ENCODE peak calls at places on chromosomes 4 and X, in ten cellular contexts. One of them, this sample, is unnamed.

GRCh38 chr4:44157611-44158277 is 290.9 kb downstream of the KCTD8 start:
- DNase-seq in osteocyte: no peak
- DNase-seq in activated CD8-positive, alpha-beta memory T cell treated with anti-CD3 and anti-CD28 coated beads, Interleukin-2, amount 50 U/mL, for 4 hours: no peak
- DNase-seq in natural killer cell: no peak
- DNase-seq in tibial artery: no peak
- DNase-seq in T-helper 2 cell: no peak
- DNase-seq in NCI-H1694 treated with DMSO at 0.1 percent for 48 hours: no peak
- DNase-seq in endodermal cell: no peak
- DNase-seq in RPMI8226: no peak
- DNase-seq in stimulated activated CD4-positive, alpha-beta T cell treated with anti-CD3 and anti-CD28 coated beads, Interleukin-2, amount 100 ng/mL, for 48 hours: no peak
- DNase-seq in this sample: no peak

GRCh38 chr4:8730681-8731080 is 138.1 kb downstream of the CPZ start:
- DNase-seq in osteocyte: no peak
- DNase-seq in activated CD8-positive, alpha-beta memory T cell treated with anti-CD3 and anti-CD28 coated beads, Interleukin-2, amount 50 U/mL, for 4 hours: no peak
- DNase-seq in natural killer cell: peak
- DNase-seq in tibial artery: peak
- DNase-seq in T-helper 2 cell: no peak
- DNase-seq in NCI-H1694 treated with DMSO at 0.1 percent for 48 hours: no peak
- DNase-seq in endodermal cell: peak
- DNase-seq in RPMI8226: no peak
- DNase-seq in stimulated activated CD4-positive, alpha-beta T cell treated with anti-CD3 and anti-CD28 coated beads, Interleukin-2, amount 100 ng/mL, for 48 hours: no peak
- DNase-seq in this sample: no peak

GRCh38 chr4:149781150-149781549 is 34.5 kb downstream of the IQCM start:
- DNase-seq in osteocyte: no peak
- DNase-seq in activated CD8-positive, alpha-beta memory T cell treated with anti-CD3 and anti-CD28 coated beads, Interleukin-2, amount 50 U/mL, for 4 hours: no peak
- DNase-seq in natural killer cell: no peak
- DNase-seq in tibial artery: no peak
- DNase-seq in T-helper 2 cell: no peak
- DNase-seq in NCI-H1694 treated with DMSO at 0.1 percent for 48 hours: no peak
- DNase-seq in endodermal cell: no peak
- DNase-seq in RPMI8226: no peak
- DNase-seq in stimulated activated CD4-positive, alpha-beta T cell treated with anti-CD3 and anti-CD28 coated beads, Interleukin-2, amount 100 ng/mL, for 48 hours: no peak
- DNase-seq in this sample: no peak

GRCh38 chr4:85610450-85610849 is 135.5 kb downstream of the ARHGAP24 start:
- DNase-seq in osteocyte: no peak
- DNase-seq in activated CD8-positive, alpha-beta memory T cell treated with anti-CD3 and anti-CD28 coated beads, Interleukin-2, amount 50 U/mL, for 4 hours: no peak
- DNase-seq in natural killer cell: no peak
- DNase-seq in tibial artery: no peak
- DNase-seq in T-helper 2 cell: no peak
- DNase-seq in NCI-H1694 treated with DMSO at 0.1 percent for 48 hours: no peak
- DNase-seq in endodermal cell: no peak
- DNase-seq in RPMI8226: no peak
- DNase-seq in stimulated activated CD4-positive, alpha-beta T cell treated with anti-CD3 and anti-CD28 coated beads, Interleukin-2, amount 100 ng/mL, for 48 hours: no peak
- DNase-seq in this sample: peak

GRCh38 chr4:77586953-77587383 is 18.7 kb upstream of the CXCL13 start:
- DNase-seq in osteocyte: no peak
- DNase-seq in activated CD8-positive, alpha-beta memory T cell treated with anti-CD3 and anti-CD28 coated beads, Interleukin-2, amount 50 U/mL, for 4 hours: peak
- DNase-seq in natural killer cell: peak
- DNase-seq in tibial artery: no peak
- DNase-seq in T-helper 2 cell: peak
- DNase-seq in NCI-H1694 treated with DMSO at 0.1 percent for 48 hours: peak
- DNase-seq in endodermal cell: no peak
- DNase-seq in RPMI8226: peak
- DNase-seq in stimulated activated CD4-positive, alpha-beta T cell treated with anti-CD3 and anti-CD28 coated beads, Interleukin-2, amount 100 ng/mL, for 48 hours: peak
- DNase-seq in this sample: peak

GRCh38 chr4:127601029-127601428 is 31.7 kb upstream of the INTU start:
- DNase-seq in osteocyte: no peak
- DNase-seq in activated CD8-positive, alpha-beta memory T cell treated with anti-CD3 and anti-CD28 coated beads, Interleukin-2, amount 50 U/mL, for 4 hours: no peak
- DNase-seq in natural killer cell: no peak
- DNase-seq in tibial artery: no peak
- DNase-seq in T-helper 2 cell: no peak
- DNase-seq in NCI-H1694 treated with DMSO at 0.1 percent for 48 hours: peak
- DNase-seq in endodermal cell: no peak
- DNase-seq in RPMI8226: no peak
- DNase-seq in stimulated activated CD4-positive, alpha-beta T cell treated with anti-CD3 and anti-CD28 coated beads, Interleukin-2, amount 100 ng/mL, for 48 hours: no peak
- DNase-seq in this sample: no peak

GRCh38 chrX:39253551-39253950 is 452.3 kb downstream of the MID1IP1 start:
- DNase-seq in osteocyte: no peak
- DNase-seq in activated CD8-positive, alpha-beta memory T cell treated with anti-CD3 and anti-CD28 coated beads, Interleukin-2, amount 50 U/mL, for 4 hours: no peak
- DNase-seq in natural killer cell: no peak
- DNase-seq in tibial artery: no peak
- DNase-seq in T-helper 2 cell: no peak
- DNase-seq in NCI-H1694 treated with DMSO at 0.1 percent for 48 hours: no peak
- DNase-seq in endodermal cell: no peak
- DNase-seq in RPMI8226: no peak
- DNase-seq in stimulated activated CD4-positive, alpha-beta T cell treated with anti-CD3 and anti-CD28 coated beads, Interleukin-2, amount 100 ng/mL, for 48 hours: no peak
- DNase-seq in this sample: no peak

GRCh38 chr4:172543249-172543648 is 625.4 kb upstream of the GALNT7 start:
- DNase-seq in osteocyte: no peak
- DNase-seq in activated CD8-positive, alpha-beta memory T cell treated with anti-CD3 and anti-CD28 coated beads, Interleukin-2, amount 50 U/mL, for 4 hours: no peak
- DNase-seq in natural killer cell: no peak
- DNase-seq in tibial artery: no peak
- DNase-seq in T-helper 2 cell: no peak
- DNase-seq in NCI-H1694 treated with DMSO at 0.1 percent for 48 hours: no peak
- DNase-seq in endodermal cell: no peak
- DNase-seq in RPMI8226: no peak
- DNase-seq in stimulated activated CD4-positive, alpha-beta T cell treated with anti-CD3 and anti-CD28 coated beads, Interleukin-2, amount 100 ng/mL, for 48 hours: no peak
- DNase-seq in this sample: no peak

GRCh38 chr4:5710962-5711478 is at the start of gene EVC:
- DNase-seq in osteocyte: peak
- DNase-seq in activated CD8-positive, alpha-beta memory T cell treated with anti-CD3 and anti-CD28 coated beads, Interleukin-2, amount 50 U/mL, for 4 hours: no peak
- DNase-seq in natural killer cell: no peak
- DNase-seq in tibial artery: peak
- DNase-seq in T-helper 2 cell: peak
- DNase-seq in NCI-H1694 treated with DMSO at 0.1 percent for 48 hours: peak
- DNase-seq in endodermal cell: peak
- DNase-seq in RPMI8226: peak
- DNase-seq in stimulated activated CD4-positive, alpha-beta T cell treated with anti-CD3 and anti-CD28 coated beads, Interleukin-2, amount 100 ng/mL, for 48 hours: no peak
- DNase-seq in this sample: no peak

GRCh38 chr4:119039779-119040178 is 95.9 kb upstream of the MYOZ2 start:
- DNase-seq in osteocyte: no peak
- DNase-seq in activated CD8-positive, alpha-beta memory T cell treated with anti-CD3 and anti-CD28 coated beads, Interleukin-2, amount 50 U/mL, for 4 hours: no peak
- DNase-seq in natural killer cell: no peak
- DNase-seq in tibial artery: no peak
- DNase-seq in T-helper 2 cell: no peak
- DNase-seq in NCI-H1694 treated with DMSO at 0.1 percent for 48 hours: no peak
- DNase-seq in endodermal cell: peak
- DNase-seq in RPMI8226: no peak
- DNase-seq in stimulated activated CD4-positive, alpha-beta T cell treated with anti-CD3 and anti-CD28 coated beads, Interleukin-2, amount 100 ng/mL, for 48 hours: no peak
- DNase-seq in this sample: no peak

GRCh38 chrX:155857561-155857960 is 23.6 kb upstream of the VAMP7 start:
- DNase-seq in osteocyte: no peak
- DNase-seq in activated CD8-positive, alpha-beta memory T cell treated with anti-CD3 and anti-CD28 coated beads, Interleukin-2, amount 50 U/mL, for 4 hours: no peak
- DNase-seq in natural killer cell: no peak
- DNase-seq in tibial artery: no peak
- DNase-seq in T-helper 2 cell: no peak
- DNase-seq in NCI-H1694 treated with DMSO at 0.1 percent for 48 hours: no peak
- DNase-seq in endodermal cell: peak
- DNase-seq in RPMI8226: peak
- DNase-seq in stimulated activated CD4-positive, alpha-beta T cell treated with anti-CD3 and anti-CD28 coated beads, Interleukin-2, amount 100 ng/mL, for 48 hours: no peak
- DNase-seq in this sample: no peak

GRCh38 chr4:38904090-38904666 is 36.6 kb downstream of the FAM114A1 start:
- DNase-seq in osteocyte: no peak
- DNase-seq in activated CD8-positive, alpha-beta memory T cell treated with anti-CD3 and anti-CD28 coated beads, Interleukin-2, amount 50 U/mL, for 4 hours: no peak
- DNase-seq in natural killer cell: no peak
- DNase-seq in tibial artery: no peak
- DNase-seq in T-helper 2 cell: no peak
- DNase-seq in NCI-H1694 treated with DMSO at 0.1 percent for 48 hours: no peak
- DNase-seq in endodermal cell: no peak
- DNase-seq in RPMI8226: no peak
- DNase-seq in stimulated activated CD4-positive, alpha-beta T cell treated with anti-CD3 and anti-CD28 coated beads, Interleukin-2, amount 100 ng/mL, for 48 hours: no peak
- DNase-seq in this sample: no peak

GRCh38 chrX:154735695-154736393 is 15.0 kb downstream of the GAB3 start:
- DNase-seq in osteocyte: no peak
- DNase-seq in activated CD8-positive, alpha-beta memory T cell treated with anti-CD3 and anti-CD28 coated beads, Interleukin-2, amount 50 U/mL, for 4 hours: no peak
- DNase-seq in natural killer cell: no peak
- DNase-seq in tibial artery: peak
- DNase-seq in T-helper 2 cell: no peak
- DNase-seq in NCI-H1694 treated with DMSO at 0.1 percent for 48 hours: no peak
- DNase-seq in endodermal cell: no peak
- DNase-seq in RPMI8226: no peak
- DNase-seq in stimulated activated CD4-positive, alpha-beta T cell treated with anti-CD3 and anti-CD28 coated beads, Interleukin-2, amount 100 ng/mL, for 48 hours: no peak
- DNase-seq in this sample: no peak

GRCh38 chr4:75321484-75321883 is 192.7 kb downstream of the RCHY1 start:
- DNase-seq in osteocyte: no peak
- DNase-seq in activated CD8-positive, alpha-beta memory T cell treated with anti-CD3 and anti-CD28 coated beads, Interleukin-2, amount 50 U/mL, for 4 hours: no peak
- DNase-seq in natural killer cell: no peak
- DNase-seq in tibial artery: no peak
- DNase-seq in T-helper 2 cell: no peak
- DNase-seq in NCI-H1694 treated with DMSO at 0.1 percent for 48 hours: no peak
- DNase-seq in endodermal cell: no peak
- DNase-seq in RPMI8226: no peak
- DNase-seq in stimulated activated CD4-positive, alpha-beta T cell treated with anti-CD3 and anti-CD28 coated beads, Interleukin-2, amount 100 ng/mL, for 48 hours: no peak
- DNase-seq in this sample: no peak

GRCh38 chrX:153775631-153776595 is 4.9 kb upstream of the SRPK3 start:
- DNase-seq in osteocyte: no peak
- DNase-seq in activated CD8-positive, alpha-beta memory T cell treated with anti-CD3 and anti-CD28 coated beads, Interleukin-2, amount 50 U/mL, for 4 hours: peak
- DNase-seq in natural killer cell: no peak
- DNase-seq in tibial artery: no peak
- DNase-seq in T-helper 2 cell: no peak
- DNase-seq in NCI-H1694 treated with DMSO at 0.1 percent for 48 hours: no peak
- DNase-seq in endodermal cell: no peak
- DNase-seq in RPMI8226: peak
- DNase-seq in stimulated activated CD4-positive, alpha-beta T cell treated with anti-CD3 and anti-CD28 coated beads, Interleukin-2, amount 100 ng/mL, for 48 hours: no peak
- DNase-seq in this sample: no peak

GRCh38 chr4:69689530-69690111 is 36.6 kb upstream of the UGT2A1 start:
- DNase-seq in osteocyte: no peak
- DNase-seq in activated CD8-positive, alpha-beta memory T cell treated with anti-CD3 and anti-CD28 coated beads, Interleukin-2, amount 50 U/mL, for 4 hours: no peak
- DNase-seq in natural killer cell: no peak
- DNase-seq in tibial artery: no peak
- DNase-seq in T-helper 2 cell: no peak
- DNase-seq in NCI-H1694 treated with DMSO at 0.1 percent for 48 hours: peak
- DNase-seq in endodermal cell: no peak
- DNase-seq in RPMI8226: peak
- DNase-seq in stimulated activated CD4-positive, alpha-beta T cell treated with anti-CD3 and anti-CD28 coated beads, Interleukin-2, amount 100 ng/mL, for 48 hours: no peak
- DNase-seq in this sample: no peak

GRCh38 chr4:25667931-25668557 is 12.4 kb downstream of the SLC34A2 start:
- DNase-seq in osteocyte: no peak
- DNase-seq in activated CD8-positive, alpha-beta memory T cell treated with anti-CD3 and anti-CD28 coated beads, Interleukin-2, amount 50 U/mL, for 4 hours: no peak
- DNase-seq in natural killer cell: no peak
- DNase-seq in tibial artery: no peak
- DNase-seq in T-helper 2 cell: no peak
- DNase-seq in NCI-H1694 treated with DMSO at 0.1 percent for 48 hours: no peak
- DNase-seq in endodermal cell: peak
- DNase-seq in RPMI8226: no peak
- DNase-seq in stimulated activated CD4-positive, alpha-beta T cell treated with anti-CD3 and anti-CD28 coated beads, Interleukin-2, amount 100 ng/mL, for 48 hours: no peak
- DNase-seq in this sample: no peak

GRCh38 chr4:76306882-76307669 is 543 bp downstream of the STBD1 start:
- DNase-seq in osteocyte: no peak
- DNase-seq in activated CD8-positive, alpha-beta memory T cell treated with anti-CD3 and anti-CD28 coated beads, Interleukin-2, amount 50 U/mL, for 4 hours: no peak
- DNase-seq in natural killer cell: no peak
- DNase-seq in tibial artery: peak
- DNase-seq in T-helper 2 cell: no peak
- DNase-seq in NCI-H1694 treated with DMSO at 0.1 percent for 48 hours: no peak
- DNase-seq in endodermal cell: peak
- DNase-seq in RPMI8226: peak
- DNase-seq in stimulated activated CD4-positive, alpha-beta T cell treated with anti-CD3 and anti-CD28 coated beads, Interleukin-2, amount 100 ng/mL, for 48 hours: no peak
- DNase-seq in this sample: no peak

GRCh38 chrX:153689654-153690465 is 2.1 kb downstream of the SLC6A8 start:
- DNase-seq in osteocyte: no peak
- DNase-seq in activated CD8-positive, alpha-beta memory T cell treated with anti-CD3 and anti-CD28 coated beads, Interleukin-2, amount 50 U/mL, for 4 hours: no peak
- DNase-seq in natural killer cell: no peak
- DNase-seq in tibial artery: no peak
- DNase-seq in T-helper 2 cell: no peak
- DNase-seq in NCI-H1694 treated with DMSO at 0.1 percent for 48 hours: no peak
- DNase-seq in endodermal cell: peak
- DNase-seq in RPMI8226: no peak
- DNase-seq in stimulated activated CD4-positive, alpha-beta T cell treated with anti-CD3 and anti-CD28 coated beads, Interleukin-2, amount 100 ng/mL, for 48 hours: no peak
- DNase-seq in this sample: no peak

GRCh38 chr4:73674451-73674919 is 54.2 kb upstream of the RASSF6 start:
- DNase-seq in osteocyte: no peak
- DNase-seq in activated CD8-positive, alpha-beta memory T cell treated with anti-CD3 and anti-CD28 coated beads, Interleukin-2, amount 50 U/mL, for 4 hours: no peak
- DNase-seq in natural killer cell: no peak
- DNase-seq in tibial artery: no peak
- DNase-seq in T-helper 2 cell: no peak
- DNase-seq in NCI-H1694 treated with DMSO at 0.1 percent for 48 hours: no peak
- DNase-seq in endodermal cell: no peak
- DNase-seq in RPMI8226: no peak
- DNase-seq in stimulated activated CD4-positive, alpha-beta T cell treated with anti-CD3 and anti-CD28 coated beads, Interleukin-2, amount 100 ng/mL, for 48 hours: no peak
- DNase-seq in this sample: no peak

GRCh38 chr4:52106701-52107100 is 55.6 kb downstream of the SPATA18 start:
- DNase-seq in osteocyte: no peak
- DNase-seq in activated CD8-positive, alpha-beta memory T cell treated with anti-CD3 and anti-CD28 coated beads, Interleukin-2, amount 50 U/mL, for 4 hours: no peak
- DNase-seq in natural killer cell: no peak
- DNase-seq in tibial artery: peak
- DNase-seq in T-helper 2 cell: no peak
- DNase-seq in NCI-H1694 treated with DMSO at 0.1 percent for 48 hours: peak
- DNase-seq in endodermal cell: no peak
- DNase-seq in RPMI8226: no peak
- DNase-seq in stimulated activated CD4-positive, alpha-beta T cell treated with anti-CD3 and anti-CD28 coated beads, Interleukin-2, amount 100 ng/mL, for 48 hours: no peak
- DNase-seq in this sample: no peak

GRCh38 chr4:123361195-123361861 is 35.3 kb upstream of the SPRY1 start:
- DNase-seq in osteocyte: no peak
- DNase-seq in activated CD8-positive, alpha-beta memory T cell treated with anti-CD3 and anti-CD28 coated beads, Interleukin-2, amount 50 U/mL, for 4 hours: no peak
- DNase-seq in natural killer cell: no peak
- DNase-seq in tibial artery: no peak
- DNase-seq in T-helper 2 cell: no peak
- DNase-seq in NCI-H1694 treated with DMSO at 0.1 percent for 48 hours: no peak
- DNase-seq in endodermal cell: no peak
- DNase-seq in RPMI8226: no peak
- DNase-seq in stimulated activated CD4-positive, alpha-beta T cell treated with anti-CD3 and anti-CD28 coated beads, Interleukin-2, amount 100 ng/mL, for 48 hours: no peak
- DNase-seq in this sample: no peak

GRCh38 chr4:2339458-2340271 is 77.8 kb upstream of the MXD4 start:
- DNase-seq in osteocyte: no peak
- DNase-seq in activated CD8-positive, alpha-beta memory T cell treated with anti-CD3 and anti-CD28 coated beads, Interleukin-2, amount 50 U/mL, for 4 hours: no peak
- DNase-seq in natural killer cell: peak
- DNase-seq in tibial artery: no peak
- DNase-seq in T-helper 2 cell: no peak
- DNase-seq in NCI-H1694 treated with DMSO at 0.1 percent for 48 hours: no peak
- DNase-seq in endodermal cell: peak
- DNase-seq in RPMI8226: no peak
- DNase-seq in stimulated activated CD4-positive, alpha-beta T cell treated with anti-CD3 and anti-CD28 coated beads, Interleukin-2, amount 100 ng/mL, for 48 hours: no peak
- DNase-seq in this sample: no peak

GRCh38 chr4:127698789-127699200 is 31.4 kb upstream of the SLC25A31 start:
- DNase-seq in osteocyte: no peak
- DNase-seq in activated CD8-positive, alpha-beta memory T cell treated with anti-CD3 and anti-CD28 coated beads, Interleukin-2, amount 50 U/mL, for 4 hours: no peak
- DNase-seq in natural killer cell: no peak
- DNase-seq in tibial artery: no peak
- DNase-seq in T-helper 2 cell: no peak
- DNase-seq in NCI-H1694 treated with DMSO at 0.1 percent for 48 hours: no peak
- DNase-seq in endodermal cell: no peak
- DNase-seq in RPMI8226: no peak
- DNase-seq in stimulated activated CD4-positive, alpha-beta T cell treated with anti-CD3 and anti-CD28 coated beads, Interleukin-2, amount 100 ng/mL, for 48 hours: no peak
- DNase-seq in this sample: no peak

GRCh38 chrX:129787336-129788055 is 7.7 kb downstream of the SASH3 start:
- DNase-seq in osteocyte: no peak
- DNase-seq in activated CD8-positive, alpha-beta memory T cell treated with anti-CD3 and anti-CD28 coated beads, Interleukin-2, amount 50 U/mL, for 4 hours: no peak
- DNase-seq in natural killer cell: no peak
- DNase-seq in tibial artery: no peak
- DNase-seq in T-helper 2 cell: no peak
- DNase-seq in NCI-H1694 treated with DMSO at 0.1 percent for 48 hours: no peak
- DNase-seq in endodermal cell: no peak
- DNase-seq in RPMI8226: no peak
- DNase-seq in stimulated activated CD4-positive, alpha-beta T cell treated with anti-CD3 and anti-CD28 coated beads, Interleukin-2, amount 100 ng/mL, for 48 hours: no peak
- DNase-seq in this sample: no peak

GRCh38 chr4:11628093-11628725 is 199.5 kb upstream of the HS3ST1 start:
- DNase-seq in osteocyte: no peak
- DNase-seq in activated CD8-positive, alpha-beta memory T cell treated with anti-CD3 and anti-CD28 coated beads, Interleukin-2, amount 50 U/mL, for 4 hours: no peak
- DNase-seq in natural killer cell: no peak
- DNase-seq in tibial artery: no peak
- DNase-seq in T-helper 2 cell: no peak
- DNase-seq in NCI-H1694 treated with DMSO at 0.1 percent for 48 hours: no peak
- DNase-seq in endodermal cell: no peak
- DNase-seq in RPMI8226: no peak
- DNase-seq in stimulated activated CD4-positive, alpha-beta T cell treated with anti-CD3 and anti-CD28 coated beads, Interleukin-2, amount 100 ng/mL, for 48 hours: no peak
- DNase-seq in this sample: no peak

GRCh38 chrX:153889123-153889522 is 3.1 kb upstream of the L1CAM start:
- DNase-seq in osteocyte: no peak
- DNase-seq in activated CD8-positive, alpha-beta memory T cell treated with anti-CD3 and anti-CD28 coated beads, Interleukin-2, amount 50 U/mL, for 4 hours: no peak
- DNase-seq in natural killer cell: no peak
- DNase-seq in tibial artery: no peak
- DNase-seq in T-helper 2 cell: no peak
- DNase-seq in NCI-H1694 treated with DMSO at 0.1 percent for 48 hours: no peak
- DNase-seq in endodermal cell: no peak
- DNase-seq in RPMI8226: no peak
- DNase-seq in stimulated activated CD4-positive, alpha-beta T cell treated with anti-CD3 and anti-CD28 coated beads, Interleukin-2, amount 100 ng/mL, for 48 hours: no peak
- DNase-seq in this sample: no peak

GRCh38 chr4:15162465-15163283 is 160.4 kb downstream of the CPEB2 start:
- DNase-seq in osteocyte: no peak
- DNase-seq in activated CD8-positive, alpha-beta memory T cell treated with anti-CD3 and anti-CD28 coated beads, Interleukin-2, amount 50 U/mL, for 4 hours: no peak
- DNase-seq in natural killer cell: no peak
- DNase-seq in tibial artery: no peak
- DNase-seq in T-helper 2 cell: no peak
- DNase-seq in NCI-H1694 treated with DMSO at 0.1 percent for 48 hours: no peak
- DNase-seq in endodermal cell: no peak
- DNase-seq in RPMI8226: no peak
- DNase-seq in stimulated activated CD4-positive, alpha-beta T cell treated with anti-CD3 and anti-CD28 coated beads, Interleukin-2, amount 100 ng/mL, for 48 hours: no peak
- DNase-seq in this sample: no peak